ENCODE peak calls at places on chromosome 3, in five cellular contexts. One of them, this sample, is unnamed.

GRCh38 chr3:56754753-56755365 is 46.9 kb downstream of the ARHGEF3 start:
- DNase-seq in heart left ventricle: peak
- DNase-seq in ovary: peak
- DNase-seq in A549: no peak
- DNase-seq in neural progenitor cell: no peak
- DNase-seq in this sample: no peak

GRCh38 chr3:185308126-185308754 is 54.4 kb upstream of the EHHADH start:
- DNase-seq in A549: peak
- DNase-seq in neural progenitor cell: peak
- DNase-seq in ovary: no peak
- DNase-seq in heart left ventricle: peak
- DNase-seq in this sample: no peak

GRCh38 chr3:54960736-54961135 is 32.9 kb upstream of the LRTM1 start:
- DNase-seq in neural progenitor cell: no peak
- DNase-seq in ovary: no peak
- DNase-seq in heart left ventricle: no peak
- DNase-seq in A549: no peak
- DNase-seq in this sample: no peak

GRCh38 chr3:197795200-197795599 is 4.1 kb downstream of the LRCH3 start:
- DNase-seq in A549: peak
- DNase-seq in ovary: no peak
- DNase-seq in neural progenitor cell: no peak
- DNase-seq in heart left ventricle: no peak
- DNase-seq in this sample: peak

GRCh38 chr3:127651516-127652172 is 21.1 kb upstream of the ABTB1 start:
- DNase-seq in ovary: no peak
- DNase-seq in neural progenitor cell: no peak
- DNase-seq in heart left ventricle: no peak
- DNase-seq in A549: no peak
- DNase-seq in this sample: no peak

GRCh38 chr3:73437828-73438227 is 186.9 kb downstream of the PDZRN3 start:
- DNase-seq in A549: no peak
- DNase-seq in heart left ventricle: no peak
- DNase-seq in ovary: no peak
- DNase-seq in neural progenitor cell: no peak
- DNase-seq in this sample: no peak

GRCh38 chr3:98657429-98657828 is 64.0 kb upstream of the CPOX start:
- DNase-seq in neural progenitor cell: peak
- DNase-seq in ovary: no peak
- DNase-seq in heart left ventricle: no peak
- DNase-seq in A549: peak
- DNase-seq in this sample: no peak

GRCh38 chr3:187750041-187750512 is 4.8 kb upstream of the BCL6 start:
- DNase-seq in A549: peak
- DNase-seq in neural progenitor cell: peak
- DNase-seq in heart left ventricle: no peak
- DNase-seq in ovary: peak
- DNase-seq in this sample: no peak

GRCh38 chr3:104214937-104215336 is 1151.8 kb upstream of the ALCAM start:
- DNase-seq in neural progenitor cell: no peak
- DNase-seq in ovary: no peak
- DNase-seq in heart left ventricle: no peak
- DNase-seq in A549: no peak
- DNase-seq in this sample: no peak

GRCh38 chr3:104214277-104214676 is 1152.4 kb upstream of the ALCAM start:
- DNase-seq in neural progenitor cell: no peak
- DNase-seq in heart left ventricle: no peak
- DNase-seq in ovary: no peak
- DNase-seq in A549: no peak
- DNase-seq in this sample: no peak
- TF ChIP-seq CTCF in neural progenitor cell: no peak
- TF ChIP-seq CTCF in heart left ventricle: no peak
- TF ChIP-seq CTCF in ovary: no peak
- TF ChIP-seq CTCF in A549: no peak
- TF ChIP-seq CTCF in this sample: no peak

GRCh38 chr3:190533511-190534282 is 19.8 kb downstream of the IL1RAP start:
- DNase-seq in ovary: peak
- DNase-seq in A549: peak
- DNase-seq in neural progenitor cell: no peak
- DNase-seq in heart left ventricle: peak
- DNase-seq in this sample: peak

GRCh38 chr3:190534986-190535385 is 21.1 kb downstream of the IL1RAP start:
- DNase-seq in ovary: no peak
- DNase-seq in neural progenitor cell: no peak
- DNase-seq in heart left ventricle: no peak
- DNase-seq in A549: no peak
- DNase-seq in this sample: no peak

GRCh38 chr3:190532626-190533155 is 18.8 kb downstream of the IL1RAP start:
- DNase-seq in ovary: no peak
- DNase-seq in heart left ventricle: no peak
- DNase-seq in neural progenitor cell: no peak
- DNase-seq in A549: no peak
- DNase-seq in this sample: no peak

GRCh38 chr3:190537131-190537530 is 23.2 kb downstream of the IL1RAP start:
- DNase-seq in heart left ventricle: no peak
- DNase-seq in neural progenitor cell: no peak
- DNase-seq in A549: no peak
- DNase-seq in ovary: no peak
- DNase-seq in this sample: no peak

DNA sequence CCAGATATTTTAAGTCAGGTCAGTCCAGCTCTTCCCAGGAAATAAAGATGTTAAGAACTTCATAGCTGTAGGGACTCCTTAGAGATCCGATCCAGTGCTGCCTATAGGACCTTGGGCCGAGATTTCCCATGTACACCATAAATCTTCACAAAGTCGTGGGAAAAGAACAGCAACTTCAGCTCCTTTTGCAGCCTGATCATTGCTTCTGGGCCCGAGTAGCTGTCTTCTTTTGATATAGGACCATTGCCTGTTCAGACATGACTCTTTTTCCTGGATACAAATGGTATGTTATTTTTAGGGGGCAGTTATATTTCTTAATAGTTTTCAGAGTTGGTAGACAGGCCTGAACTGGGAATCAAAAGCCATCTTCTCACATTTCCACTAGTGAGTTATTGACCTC is 20.5 kb downstream of the IL1RAP start:
- DNase-seq in neural progenitor cell: no peak
- DNase-seq in heart left ventricle: no peak
- DNase-seq in ovary: no peak
- DNase-seq in A549: no peak
- DNase-seq in this sample: no peak
- H3K27ac ChIP-seq in neural progenitor cell: no peak
- H3K27ac ChIP-seq in heart left ventricle: peak
- H3K27ac ChIP-seq in ovary: no peak
- H3K27ac ChIP-seq in A549: peak
- H3K27ac ChIP-seq in this sample: no peak

GRCh38 chr3:171383206-171384018 is 76.8 kb downstream of the TNIK start:
- DNase-seq in ovary: no peak
- DNase-seq in neural progenitor cell: peak
- DNase-seq in A549: no peak
- DNase-seq in heart left ventricle: no peak
- DNase-seq in this sample: no peak

GRCh38 chr3:171380711-171381435 is 79.3 kb downstream of the TNIK start:
- DNase-seq in heart left ventricle: no peak
- DNase-seq in neural progenitor cell: no peak
- DNase-seq in A549: no peak
- DNase-seq in ovary: no peak
- DNase-seq in this sample: no peak

GRCh38 chr3:171387047-171387446 is 73.2 kb downstream of the TNIK start:
- DNase-seq in neural progenitor cell: no peak
- DNase-seq in A549: no peak
- DNase-seq in ovary: no peak
- DNase-seq in heart left ventricle: no peak
- DNase-seq in this sample: no peak

GRCh38 chr3:171385086-171385485 is 75.1 kb downstream of the TNIK start:
- DNase-seq in heart left ventricle: no peak
- DNase-seq in neural progenitor cell: no peak
- DNase-seq in ovary: no peak
- DNase-seq in A549: no peak
- DNase-seq in this sample: no peak

DNA sequence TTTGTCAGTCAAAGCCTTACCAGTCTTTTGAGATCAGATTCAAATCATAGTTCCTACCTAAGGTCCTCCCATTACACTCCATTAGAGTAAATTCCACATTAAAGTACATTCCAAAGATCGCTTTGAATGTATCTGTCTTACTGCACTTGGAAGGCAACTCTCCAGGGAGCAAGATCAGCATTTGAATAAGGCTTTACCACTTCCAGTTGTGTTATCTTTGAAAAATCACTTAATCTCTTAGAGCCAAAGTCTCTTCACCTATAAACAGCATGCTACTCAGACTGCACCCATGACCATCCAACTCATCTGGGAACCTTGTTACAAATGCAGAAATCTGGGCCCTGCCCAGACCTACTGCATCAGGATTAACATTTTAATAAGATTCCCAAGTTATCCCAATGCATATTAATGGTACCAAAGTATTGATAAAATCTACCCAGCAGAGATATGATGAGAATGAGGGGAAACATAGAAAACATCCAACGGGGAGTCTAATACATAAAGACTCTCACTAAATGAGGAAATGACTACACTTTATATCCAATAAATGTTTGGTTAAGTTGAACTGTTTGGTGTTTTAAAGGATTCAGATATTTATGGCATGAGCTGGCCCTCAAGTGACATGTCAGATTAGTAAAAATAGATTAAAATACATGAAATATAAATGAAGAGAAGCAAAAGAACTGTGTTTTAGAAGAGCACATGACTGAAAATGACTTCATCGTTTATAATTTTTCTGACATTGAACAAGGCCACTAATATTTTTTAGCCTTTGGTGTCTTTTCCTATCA is 75.9 kb downstream of the TNIK start:
- DNase-seq in ovary: no peak
- DNase-seq in A549: no peak
- DNase-seq in heart left ventricle: no peak
- DNase-seq in neural progenitor cell: no peak
- DNase-seq in this sample: no peak
- H3K4me3 ChIP-seq in ovary: no peak
- H3K4me3 ChIP-seq in A549: no peak
- H3K4me3 ChIP-seq in heart left ventricle: no peak
- H3K4me3 ChIP-seq in neural progenitor cell: no peak
- H3K4me3 ChIP-seq in this sample: no peak

DNA sequence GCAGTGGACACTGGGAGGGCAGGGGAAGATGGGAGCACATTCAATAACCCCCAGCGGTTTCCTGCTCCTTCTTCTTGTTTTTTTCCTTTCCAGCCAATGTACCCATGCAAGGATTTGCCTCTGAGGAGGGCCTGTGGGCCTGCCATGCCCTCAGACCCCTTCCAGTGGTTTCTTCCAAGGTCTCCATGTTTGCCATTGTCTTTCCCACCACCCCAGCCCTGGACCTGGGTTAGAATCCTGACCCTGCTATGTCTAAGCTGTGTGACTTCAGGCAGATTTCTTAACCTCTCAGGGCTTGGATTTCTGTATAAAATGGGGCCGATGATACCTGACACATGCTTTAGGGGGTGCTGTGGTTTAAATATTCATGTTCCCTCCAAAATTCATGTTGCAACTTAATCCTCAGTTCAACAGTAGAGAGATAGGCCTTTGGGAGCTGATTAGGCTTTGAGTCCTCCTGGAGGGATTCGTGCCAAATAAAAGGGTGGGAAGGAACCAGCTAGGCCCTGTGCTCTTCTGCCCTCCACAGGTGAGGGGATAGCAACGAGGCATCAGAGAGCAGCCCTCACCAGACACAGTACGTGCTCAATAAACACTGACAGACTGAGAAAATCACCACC is 46.3 kb upstream of the FLNB start:
- DNase-seq in ovary: no peak
- DNase-seq in neural progenitor cell: no peak
- DNase-seq in heart left ventricle: no peak
- DNase-seq in A549: peak
- DNase-seq in this sample: no peak
- TF ChIP-seq CTCF in ovary: no peak
- TF ChIP-seq CTCF in neural progenitor cell: no peak
- TF ChIP-seq CTCF in heart left ventricle: peak
- TF ChIP-seq CTCF in A549: peak
- TF ChIP-seq CTCF in this sample: no peak

GRCh38 chr3:99879275-99879674 is 61.6 kb downstream of the CMSS1 start:
- DNase-seq in heart left ventricle: no peak
- DNase-seq in ovary: no peak
- DNase-seq in neural progenitor cell: no peak
- DNase-seq in A549: no peak
- DNase-seq in this sample: no peak

GRCh38 chr3:99883693-99884092 is 66.0 kb downstream of the CMSS1 start:
- DNase-seq in heart left ventricle: no peak
- DNase-seq in ovary: no peak
- DNase-seq in neural progenitor cell: no peak
- DNase-seq in A549: no peak
- DNase-seq in this sample: no peak

GRCh38 chr3:99883138-99883461 is 65.4 kb downstream of the CMSS1 start:
- DNase-seq in ovary: no peak
- DNase-seq in heart left ventricle: no peak
- DNase-seq in neural progenitor cell: no peak
- DNase-seq in A549: no peak
- DNase-seq in this sample: no peak

GRCh38 chr3:99882436-99883137 is 64.9 kb downstream of the CMSS1 start:
- DNase-seq in neural progenitor cell: no peak
- DNase-seq in A549: no peak
- DNase-seq in ovary: no peak
- DNase-seq in heart left ventricle: no peak
- DNase-seq in this sample: no peak

GRCh38 chr3:99881121-99881524 is 63.5 kb downstream of the CMSS1 start:
- DNase-seq in neural progenitor cell: no peak
- DNase-seq in A549: no peak
- DNase-seq in ovary: no peak
- DNase-seq in heart left ventricle: no peak
- DNase-seq in this sample: no peak
- H3K27ac ChIP-seq in neural progenitor cell: no peak
- H3K27ac ChIP-seq in A549: no peak
- H3K27ac ChIP-seq in ovary: no peak
- H3K27ac ChIP-seq in heart left ventricle: peak
- H3K27ac ChIP-seq in this sample: peak

DNA sequence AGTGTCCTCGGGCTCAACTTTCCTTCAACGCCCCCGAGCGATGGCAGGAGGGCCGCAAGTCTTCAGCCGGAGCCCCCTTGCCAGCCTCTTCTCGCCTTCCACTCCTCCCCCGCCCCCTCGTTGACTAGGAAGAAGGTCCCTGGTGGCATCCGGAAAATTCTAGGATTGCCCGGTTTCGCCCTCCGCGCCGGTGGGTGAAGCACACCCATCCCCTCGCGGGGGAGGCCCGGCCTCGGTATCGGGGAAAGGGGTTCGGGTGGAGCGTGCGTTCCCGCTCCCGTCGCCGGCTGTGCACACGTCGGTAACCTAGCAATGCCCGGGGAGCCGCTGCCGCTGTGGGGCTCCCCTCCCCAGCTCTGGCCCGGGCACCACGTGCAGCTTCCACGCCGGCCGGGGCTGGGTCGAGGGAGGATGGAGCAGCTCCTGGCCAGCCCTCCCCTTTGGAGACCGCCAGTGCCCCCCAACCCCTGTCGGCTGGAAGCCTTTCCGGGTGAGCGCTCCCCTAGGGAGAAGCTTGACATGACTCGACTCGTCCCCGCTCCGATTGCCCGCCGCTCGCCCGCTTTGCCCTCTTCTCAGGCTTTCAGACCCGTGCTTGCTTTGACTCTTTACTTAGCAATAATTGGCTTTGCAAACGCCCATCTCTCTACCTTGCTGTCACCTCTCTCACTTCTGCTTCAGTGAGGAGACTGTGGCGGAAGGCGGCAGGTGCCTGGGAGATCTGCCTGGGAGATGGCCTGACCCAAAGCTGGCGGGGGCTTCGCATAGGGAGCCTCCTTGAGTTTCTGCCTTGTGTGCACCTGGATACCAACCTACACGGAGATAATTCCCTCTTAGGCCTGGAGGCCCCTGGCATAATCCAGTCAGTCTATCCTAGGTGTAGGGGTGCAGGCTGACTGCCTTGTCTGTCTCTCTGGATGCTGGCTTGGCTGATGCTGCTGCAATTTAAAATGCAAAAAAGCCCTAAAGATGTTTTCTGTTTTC is 1.4 kb downstream of the CACNA1D start:
- DNase-seq in heart left ventricle: no peak
- DNase-seq in ovary: no peak
- DNase-seq in neural progenitor cell: peak
- DNase-seq in A549: no peak
- DNase-seq in this sample: no peak
- H3K4me3 ChIP-seq in heart left ventricle: peak
- H3K4me3 ChIP-seq in ovary: peak
- H3K4me3 ChIP-seq in neural progenitor cell: peak
- H3K4me3 ChIP-seq in A549: peak
- H3K4me3 ChIP-seq in this sample: peak